ENCODE peak calls at places on chromosomes 7 and 10, in six cellular contexts. A, P, Z, M, U and D are unnamed samples.

GRCh38 chr7:45700556-45700955 is 126.4 kb downstream of the ADCY1 start:
- DNase-seq in A (no peak), P (no peak), Z (peak), M (no peak), U (no peak), D (no peak)

GRCh38 chr10:130769146-130770017 is 542.1 kb downstream of the TCERG1L start:
- DNase-seq in A (no peak), P (no peak), Z (no peak), M (no peak), U (no peak), D (no peak)

GRCh38 chr10:73907841-73908517 is 3.0 kb upstream of the PLAU start:
- DNase-seq in A (no peak), P (no peak), Z (no peak), M (peak), U (no peak), D (no peak)

GRCh38 chr7:46557295-46557711 is 636.2 kb upstream of the IGFBP3 start:
- DNase-seq in A (no peak), P (no peak), Z (no peak), M (no peak), U (no peak), D (no peak)

GRCh38 chr10:110802551-110803238 is 69.0 kb upstream of the PDCD4 start:
- DNase-seq in A (peak), P (no peak), Z (no peak), M (no peak), U (peak), D (no peak)

GRCh38 chr7:84900215-84900614 is 286.6 kb downstream of the SEMA3D start:
- DNase-seq in A (no peak), P (no peak), Z (no peak), M (no peak), U (no peak), D (no peak)

GRCh38 chr7:138008588-138009349 is 6.9 kb upstream of the CREB3L2 start:
- DNase-seq in A (peak), P (peak), Z (no peak), M (peak), U (peak), D (no peak)

GRCh38 chr10:29790223-29790622 is 155.5 kb upstream of the SVIL start:
- DNase-seq in A (no peak), P (no peak), Z (no peak), M (no peak), U (no peak), D (no peak)

GRCh38 chr7:30524545-30524944 is 19.9 kb upstream of the GGCT start:
- DNase-seq in A (no peak), P (no peak), Z (no peak), M (no peak), U (peak), D (no peak)

GRCh38 chr10:91908358-91909177 is 718 bp downstream of the FGFBP3 start:
- DNase-seq in A (peak), P (peak), Z (peak), M (peak), U (peak), D (peak)

GRCh38 chr10:17689137-17689536 is 45.2 kb downstream of the STAM start:
- DNase-seq in A (no peak), P (no peak), Z (no peak), M (peak), U (no peak), D (no peak)

GRCh38 chr7:64602518-64602917 is 39.6 kb upstream of the ZNF680 start:
- DNase-seq in A (no peak), P (no peak), Z (no peak), M (no peak), U (no peak), D (no peak)

GRCh38 chr7:120554960-120555571 is 282.1 kb downstream of the KCND2 start:
- DNase-seq in A (peak), P (peak), Z (peak), M (peak), U (peak), D (no peak)

GRCh38 chr10:35231646-35232045 is 104.7 kb upstream of the CCNY start:
- DNase-seq in A (no peak), P (no peak), Z (no peak), M (no peak), U (no peak), D (no peak)

GRCh38 chr10:132110713-132111112 is 45.0 kb downstream of the JAKMIP3 start:
- DNase-seq in A (no peak), P (no peak), Z (peak), M (no peak), U (no peak), D (no peak)

GRCh38 chr7:106060394-106060920 is 51.7 kb downstream of the SYPL1 start:
- DNase-seq in A (no peak), P (no peak), Z (no peak), M (no peak), U (no peak), D (no peak)

GRCh38 chr10:79340646-79341244 is 6.5 kb upstream of the PPIF start:
- DNase-seq in A (no peak), P (no peak), Z (no peak), M (no peak), U (no peak), D (no peak)

GRCh38 chr10:130990536-130990935 is 321.0 kb downstream of the TCERG1L start:
- DNase-seq in A (no peak), P (no peak), Z (no peak), M (no peak), U (no peak), D (no peak)

GRCh38 chr7:43824963-43825362 is 44.4 kb downstream of the MRPS24 start:
- DNase-seq in A (no peak), P (no peak), Z (no peak), M (no peak), U (no peak), D (no peak)

GRCh38 chr7:39927018-39927417 is 23.0 kb upstream of the CDK13 start:
- DNase-seq in A (no peak), P (no peak), Z (no peak), M (no peak), U (no peak), D (no peak)

GRCh38 chr10:43041422-43042342 is 35.2 kb upstream of the RET start:
- DNase-seq in A (no peak), P (no peak), Z (no peak), M (no peak), U (no peak), D (peak)

GRCh38 chr10:76306859-76307258 is 875.4 kb downstream of the LRMDA start:
- DNase-seq in A (no peak), P (no peak), Z (no peak), M (no peak), U (no peak), D (no peak)

GRCh38 chr10:59876695-59877094 is 29.7 kb downstream of the CCDC6 start:
- DNase-seq in A (no peak), P (no peak), Z (no peak), M (no peak), U (no peak), D (no peak)

GRCh38 chr7:31432166-31432565 is 81.7 kb upstream of the ITPRID1 start:
- DNase-seq in A (no peak), P (no peak), Z (no peak), M (no peak), U (no peak), D (no peak)

GRCh38 chr10:132687893-132688579 is 97.9 kb downstream of the NKX6-2 start:
- DNase-seq in A (no peak), P (no peak), Z (peak), M (no peak), U (no peak), D (no peak)

GRCh38 chr10:21989453-21990154 is 13.9 kb downstream of the DNAJC1 start:
- DNase-seq in A (peak), P (peak), Z (peak), M (peak), U (peak), D (peak)

GRCh38 chr7:114026486-114027089 is 107.8 kb upstream of the PPP1R3A start:
- DNase-seq in A (peak), P (peak), Z (no peak), M (peak), U (peak), D (no peak)

GRCh38 chr7:138325434-138325833 is 134.6 kb upstream of the TRIM24 start:
- DNase-seq in A (no peak), P (no peak), Z (no peak), M (no peak), U (no peak), D (no peak)

GRCh38 chr7:135121868-135122267 is 26.0 kb upstream of the TMEM140 start:
- DNase-seq in A (no peak), P (no peak), Z (no peak), M (peak), U (no peak), D (no peak)
- TF ChIP-seq SP1 in A (no peak), P (no peak), Z (no peak), M (no peak), U (no peak), D (no peak)

DNA sequence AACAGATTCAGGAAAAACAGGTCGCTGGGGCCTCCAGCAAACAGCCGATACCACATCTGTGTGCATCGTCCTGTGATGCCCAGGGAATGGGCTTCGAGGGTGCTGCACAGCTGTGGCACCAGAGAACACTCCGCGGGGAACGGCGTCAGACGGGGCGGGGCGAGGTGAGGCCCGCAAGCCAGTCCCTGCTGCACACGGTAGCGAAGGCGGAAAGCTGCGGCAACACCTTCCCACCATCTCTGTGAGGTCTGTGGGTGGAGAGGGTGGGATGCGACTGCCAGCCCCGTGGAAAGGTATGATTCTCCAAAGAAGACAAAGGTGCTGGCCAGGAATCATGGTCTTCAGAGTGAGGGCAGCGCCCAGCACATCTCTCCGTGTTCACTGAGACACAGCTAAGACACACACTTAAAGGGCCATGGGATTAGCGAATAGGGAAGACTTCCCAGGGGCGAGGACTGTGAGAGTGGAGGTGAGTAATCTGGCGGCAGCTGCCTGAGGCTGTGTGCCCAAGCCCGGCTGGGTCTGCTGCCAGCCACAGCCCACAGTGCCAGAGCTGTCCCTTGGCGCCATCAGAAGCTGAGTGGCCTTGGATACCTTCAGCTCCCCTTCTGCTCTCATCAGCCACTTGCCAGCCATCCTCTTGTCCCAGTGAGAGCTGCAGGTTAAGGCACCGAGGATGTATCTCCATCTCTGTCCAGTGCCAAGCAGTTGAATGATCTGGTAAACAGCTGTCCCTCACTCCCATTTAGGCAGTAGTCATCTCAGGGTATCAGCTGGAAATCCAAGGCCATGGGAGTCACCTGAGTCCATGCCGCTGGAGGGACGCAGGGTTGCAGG is 17.6 kb downstream of the PRKAG2 start:
- DNase-seq in A (no peak), P (no peak), Z (no peak), M (no peak), U (no peak), D (no peak)
- TF ChIP-seq SP1 in A (no peak), P (no peak), Z (no peak), M (no peak), U (no peak), D (no peak)

GRCh38 chr10:69337312-69338132 is 59.2 kb downstream of the HK1 start:
- DNase-seq in A (no peak), P (no peak), Z (no peak), M (no peak), U (no peak), D (no peak)
- TF ChIP-seq SP1 in A (no peak), P (no peak), Z (no peak), M (no peak), U (no peak), D (no peak)

GRCh38 chr10:118465300-118465874 is 123.3 kb upstream of the FAM204A start:
- DNase-seq in A (no peak), P (no peak), Z (no peak), M (no peak), U (no peak), D (no peak)
- TF ChIP-seq SP1 in A (no peak), P (no peak), Z (no peak), M (no peak), U (no peak), D (no peak)

GRCh38 chr7:116122972-116123595 is 87.3 kb upstream of the TES start:
- DNase-seq in A (peak), P (peak), Z (no peak), M (peak), U (peak), D (no peak)
- TF ChIP-seq SP1 in A (no peak), P (no peak), Z (no peak), M (no peak), U (no peak), D (no peak)

GRCh38 chr10:98270026-98270740 is 2.2 kb upstream of the LOXL4 start:
- DNase-seq in A (no peak), P (no peak), Z (no peak), M (peak), U (peak), D (no peak)
- TF ChIP-seq SP1 in A (no peak), P (no peak), Z (no peak), M (no peak), U (no peak), D (no peak)

DNA sequence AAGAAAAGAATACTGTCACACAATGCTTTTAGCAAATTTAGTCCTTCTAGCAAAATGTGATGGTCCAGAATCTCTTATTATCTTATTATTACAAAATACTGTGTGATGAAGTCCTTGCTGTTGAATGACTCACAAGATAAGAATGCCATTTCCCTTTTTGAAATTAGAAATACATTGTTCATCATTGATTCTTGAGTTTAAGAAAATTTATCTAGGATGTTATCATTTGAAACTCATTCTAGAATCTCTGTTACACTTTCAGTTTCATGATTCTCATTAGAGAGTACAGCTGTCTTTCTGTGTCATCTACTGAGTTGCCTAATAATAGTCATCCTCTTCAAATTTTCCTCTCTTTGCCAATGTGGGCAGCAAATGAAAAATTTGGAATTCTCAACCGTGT is 9.6 kb downstream of the ZKSCAN5 start:
- DNase-seq in A (no peak), P (no peak), Z (no peak), M (no peak), U (no peak), D (no peak)
- TF ChIP-seq SP1 in A (no peak), P (no peak), Z (no peak), M (no peak), U (no peak), D (no peak)